ENCODE peak calls at places on chromosomes 6 and 20, in eight cellular contexts. One of them, this sample, is unnamed. For H3K36me3, the result is how much of the 10 kb centered on the place peaks cover.

GRCh38 chr6:161076211-161076677 is 84.7 kb downstream of the MAP3K4 start:
- DNase-seq in ovary: no peak
- DNase-seq in suprapubic skin: no peak
- DNase-seq in body of pancreas: peak
- DNase-seq in heart left ventricle: no peak
- DNase-seq in HepG2: no peak
- DNase-seq in K562: no peak
- DNase-seq in adrenal gland: no peak
- DNase-seq in this sample: no peak

GRCh38 chr6:21327326-21328140 is 266.0 kb upstream of the SOX4 start:
- DNase-seq in ovary: no peak
- DNase-seq in suprapubic skin: no peak
- DNase-seq in body of pancreas: no peak
- DNase-seq in heart left ventricle: no peak
- DNase-seq in HepG2: no peak
- DNase-seq in K562: no peak
- DNase-seq in adrenal gland: no peak
- DNase-seq in this sample: no peak

GRCh38 chr6:126067080-126067479 is 80.7 kb downstream of the TRMT11 start:
- DNase-seq in ovary: no peak
- DNase-seq in suprapubic skin: no peak
- DNase-seq in body of pancreas: no peak
- DNase-seq in heart left ventricle: no peak
- DNase-seq in HepG2: no peak
- DNase-seq in K562: no peak
- DNase-seq in adrenal gland: no peak
- DNase-seq in this sample: no peak

GRCh38 chr20:58690851-58691250 is 1.7 kb upstream of the NPEPL1 start:
- DNase-seq in ovary: peak
- DNase-seq in suprapubic skin: no peak
- DNase-seq in body of pancreas: peak
- DNase-seq in heart left ventricle: peak
- DNase-seq in HepG2: no peak
- DNase-seq in K562: no peak
- DNase-seq in adrenal gland: no peak
- DNase-seq in this sample: no peak

GRCh38 chr6:143323729-143324465 is 126.6 kb downstream of the ADAT2 start:
- DNase-seq in ovary: no peak
- DNase-seq in suprapubic skin: no peak
- DNase-seq in body of pancreas: no peak
- DNase-seq in heart left ventricle: no peak
- DNase-seq in HepG2: no peak
- DNase-seq in K562: no peak
- DNase-seq in adrenal gland: no peak
- DNase-seq in this sample: no peak

GRCh38 chr6:35562060-35562459 is 49.4 kb upstream of the TULP1 start:
- DNase-seq in ovary: no peak
- DNase-seq in suprapubic skin: no peak
- DNase-seq in body of pancreas: no peak
- DNase-seq in heart left ventricle: peak
- DNase-seq in HepG2: no peak
- DNase-seq in K562: no peak
- DNase-seq in adrenal gland: no peak
- DNase-seq in this sample: no peak

GRCh38 chr6:13445005-13445743 is 42.2 kb downstream of the GFOD1 start:
- DNase-seq in ovary: peak
- DNase-seq in suprapubic skin: peak
- DNase-seq in body of pancreas: peak
- DNase-seq in heart left ventricle: peak
- DNase-seq in HepG2: no peak
- DNase-seq in K562: no peak
- DNase-seq in adrenal gland: peak
- DNase-seq in this sample: peak

GRCh38 chr6:122238861-122239260 is 160.6 kb upstream of the HSF2 start:
- DNase-seq in ovary: no peak
- DNase-seq in suprapubic skin: no peak
- DNase-seq in body of pancreas: no peak
- DNase-seq in heart left ventricle: no peak
- DNase-seq in HepG2: no peak
- DNase-seq in K562: no peak
- DNase-seq in adrenal gland: no peak
- DNase-seq in this sample: no peak

GRCh38 chr6:34146801-34147592 is 1.1 kb upstream of the GRM4 start:
- DNase-seq in ovary: no peak
- DNase-seq in suprapubic skin: no peak
- DNase-seq in body of pancreas: no peak
- DNase-seq in heart left ventricle: no peak
- DNase-seq in HepG2: no peak
- DNase-seq in K562: no peak
- DNase-seq in adrenal gland: no peak
- DNase-seq in this sample: peak

GRCh38 chr6:168699631-168700315 is 258.8 kb downstream of the SMOC2 start:
- DNase-seq in ovary: peak
- DNase-seq in suprapubic skin: no peak
- DNase-seq in body of pancreas: no peak
- DNase-seq in heart left ventricle: peak
- DNase-seq in HepG2: no peak
- DNase-seq in K562: no peak
- DNase-seq in adrenal gland: no peak
- DNase-seq in this sample: no peak

GRCh38 chr6:111738156-111738555 is 132.5 kb upstream of the TRAF3IP2 start:
- DNase-seq in ovary: no peak
- DNase-seq in suprapubic skin: no peak
- DNase-seq in body of pancreas: no peak
- DNase-seq in heart left ventricle: no peak
- DNase-seq in HepG2: no peak
- DNase-seq in K562: no peak
- DNase-seq in adrenal gland: no peak
- DNase-seq in this sample: no peak

GRCh38 chr6:36039113-36039512 is 11.5 kb downstream of the MAPK14 start:
- DNase-seq in ovary: no peak
- DNase-seq in suprapubic skin: no peak
- DNase-seq in body of pancreas: no peak
- DNase-seq in heart left ventricle: no peak
- DNase-seq in HepG2: peak
- DNase-seq in K562: no peak
- DNase-seq in adrenal gland: no peak
- DNase-seq in this sample: no peak

GRCh38 chr20:23235173-23236027 is 115.2 kb upstream of the NXT1 start:
- DNase-seq in ovary: peak
- DNase-seq in suprapubic skin: no peak
- DNase-seq in body of pancreas: peak
- DNase-seq in heart left ventricle: peak
- DNase-seq in HepG2: peak
- DNase-seq in K562: peak
- DNase-seq in adrenal gland: peak
- DNase-seq in this sample: peak

GRCh38 chr6:156988276-156989158 is 211.3 kb downstream of the ARID1B start:
- DNase-seq in ovary: no peak
- DNase-seq in suprapubic skin: no peak
- DNase-seq in body of pancreas: no peak
- DNase-seq in heart left ventricle: no peak
- DNase-seq in HepG2: peak
- DNase-seq in K562: peak
- DNase-seq in adrenal gland: no peak
- DNase-seq in this sample: no peak

GRCh38 chr20:43198607-43199006 is 8.9 kb upstream of the PTPRT start:
- DNase-seq in ovary: no peak
- DNase-seq in suprapubic skin: no peak
- DNase-seq in body of pancreas: no peak
- DNase-seq in heart left ventricle: no peak
- DNase-seq in HepG2: no peak
- DNase-seq in K562: no peak
- DNase-seq in adrenal gland: no peak
- DNase-seq in this sample: no peak

GRCh38 chr6:161010418-161010817 is 18.8 kb downstream of the MAP3K4 start:
- DNase-seq in ovary: no peak
- DNase-seq in suprapubic skin: no peak
- DNase-seq in body of pancreas: no peak
- DNase-seq in heart left ventricle: no peak
- DNase-seq in HepG2: no peak
- DNase-seq in K562: no peak
- DNase-seq in adrenal gland: no peak
- DNase-seq in this sample: no peak

GRCh38 chr6:144460224-144461095 is 175.3 kb downstream of the UTRN start:
- DNase-seq in ovary: no peak
- DNase-seq in suprapubic skin: no peak
- DNase-seq in body of pancreas: no peak
- DNase-seq in heart left ventricle: no peak
- DNase-seq in HepG2: peak
- DNase-seq in K562: no peak
- DNase-seq in adrenal gland: no peak
- DNase-seq in this sample: no peak

GRCh38 chr6:35498407-35499045 is 1.6 kb upstream of the TEAD3 start:
- DNase-seq in ovary: peak
- DNase-seq in suprapubic skin: no peak
- DNase-seq in body of pancreas: no peak
- DNase-seq in heart left ventricle: no peak
- DNase-seq in HepG2: no peak
- DNase-seq in K562: peak
- DNase-seq in adrenal gland: no peak
- DNase-seq in this sample: no peak

GRCh38 chr6:163391983-163392382 is 22.5 kb upstream of the QKI start:
- DNase-seq in ovary: no peak
- DNase-seq in suprapubic skin: no peak
- DNase-seq in body of pancreas: no peak
- DNase-seq in heart left ventricle: no peak
- DNase-seq in HepG2: no peak
- DNase-seq in K562: no peak
- DNase-seq in adrenal gland: no peak
- DNase-seq in this sample: no peak

GRCh38 chr6:6495851-6496250 is 92.7 kb upstream of the LY86 start:
- DNase-seq in ovary: no peak
- DNase-seq in suprapubic skin: no peak
- DNase-seq in body of pancreas: no peak
- DNase-seq in heart left ventricle: no peak
- DNase-seq in HepG2: no peak
- DNase-seq in K562: no peak
- DNase-seq in adrenal gland: no peak
- DNase-seq in this sample: no peak

GRCh38 chr20:38260378-38261053 is at the start of gene KIAA1755:
- DNase-seq in ovary: peak
- DNase-seq in suprapubic skin: peak
- DNase-seq in body of pancreas: no peak
- DNase-seq in heart left ventricle: peak
- DNase-seq in HepG2: peak
- DNase-seq in K562: peak
- DNase-seq in adrenal gland: no peak
- DNase-seq in this sample: no peak

GRCh38 chr6:51678274-51678673 is 409.1 kb downstream of the PKHD1 start:
- DNase-seq in ovary: no peak
- DNase-seq in suprapubic skin: no peak
- DNase-seq in body of pancreas: no peak
- DNase-seq in heart left ventricle: no peak
- DNase-seq in HepG2: no peak
- DNase-seq in K562: no peak
- DNase-seq in adrenal gland: no peak
- DNase-seq in this sample: no peak

GRCh38 chr20:48359692-48360337 is 468.0 kb downstream of the PREX1 start:
- DNase-seq in ovary: no peak
- DNase-seq in suprapubic skin: no peak
- DNase-seq in body of pancreas: no peak
- DNase-seq in heart left ventricle: no peak
- DNase-seq in HepG2: peak
- DNase-seq in K562: peak
- DNase-seq in adrenal gland: no peak
- DNase-seq in this sample: peak

GRCh38 chr6:79544939-79545450 is 7.8 kb upstream of the LCA5 start:
- DNase-seq in ovary: peak
- DNase-seq in suprapubic skin: peak
- DNase-seq in body of pancreas: peak
- DNase-seq in heart left ventricle: peak
- DNase-seq in HepG2: peak
- DNase-seq in K562: peak
- DNase-seq in adrenal gland: peak
- DNase-seq in this sample: no peak

GRCh38 chr20:36523341-36523740 is 18.0 kb upstream of the MYL9 start:
- DNase-seq in ovary: no peak
- DNase-seq in suprapubic skin: no peak
- DNase-seq in body of pancreas: no peak
- DNase-seq in heart left ventricle: no peak
- DNase-seq in HepG2: no peak
- DNase-seq in K562: no peak
- DNase-seq in adrenal gland: no peak
- DNase-seq in this sample: no peak
- H3K36me3 ChIP-seq in ovary: under half
- H3K36me3 ChIP-seq in suprapubic skin: half or more
- H3K36me3 ChIP-seq in body of pancreas: under half
- H3K36me3 ChIP-seq in heart left ventricle: half or more
- H3K36me3 ChIP-seq in HepG2: half or more
- H3K36me3 ChIP-seq in K562: under half
- H3K36me3 ChIP-seq in adrenal gland: under half
- H3K36me3 ChIP-seq in this sample: half or more

GRCh38 chr6:25286891-25287290 is 7.7 kb downstream of the CARMIL1 start:
- DNase-seq in ovary: no peak
- DNase-seq in suprapubic skin: no peak
- DNase-seq in body of pancreas: no peak
- DNase-seq in heart left ventricle: no peak
- DNase-seq in HepG2: no peak
- DNase-seq in K562: no peak
- DNase-seq in adrenal gland: no peak
- DNase-seq in this sample: no peak
- H3K4me3 ChIP-seq in ovary: no peak
- H3K4me3 ChIP-seq in suprapubic skin: no peak
- H3K4me3 ChIP-seq in body of pancreas: no peak
- H3K4me3 ChIP-seq in heart left ventricle: no peak
- H3K4me3 ChIP-seq in HepG2: no peak
- H3K4me3 ChIP-seq in K562: no peak
- H3K4me3 ChIP-seq in adrenal gland: no peak
- H3K4me3 ChIP-seq in this sample: no peak

GRCh38 chr20:34708621-34709043 is 4.5 kb downstream of the TP53INP2 start:
- DNase-seq in ovary: peak
- DNase-seq in suprapubic skin: no peak
- DNase-seq in body of pancreas: peak
- DNase-seq in heart left ventricle: peak
- DNase-seq in HepG2: no peak
- DNase-seq in K562: peak
- DNase-seq in adrenal gland: peak
- DNase-seq in this sample: peak
- TF ChIP-seq POLR2A in ovary: no peak
- TF ChIP-seq POLR2A in suprapubic skin: no peak
- TF ChIP-seq POLR2A in body of pancreas: no peak
- TF ChIP-seq POLR2A in heart left ventricle: no peak
- TF ChIP-seq POLR2A in HepG2: no peak
- TF ChIP-seq POLR2A in K562: no peak
- TF ChIP-seq POLR2A in adrenal gland: no peak
- TF ChIP-seq POLR2A in this sample: no peak

DNA sequence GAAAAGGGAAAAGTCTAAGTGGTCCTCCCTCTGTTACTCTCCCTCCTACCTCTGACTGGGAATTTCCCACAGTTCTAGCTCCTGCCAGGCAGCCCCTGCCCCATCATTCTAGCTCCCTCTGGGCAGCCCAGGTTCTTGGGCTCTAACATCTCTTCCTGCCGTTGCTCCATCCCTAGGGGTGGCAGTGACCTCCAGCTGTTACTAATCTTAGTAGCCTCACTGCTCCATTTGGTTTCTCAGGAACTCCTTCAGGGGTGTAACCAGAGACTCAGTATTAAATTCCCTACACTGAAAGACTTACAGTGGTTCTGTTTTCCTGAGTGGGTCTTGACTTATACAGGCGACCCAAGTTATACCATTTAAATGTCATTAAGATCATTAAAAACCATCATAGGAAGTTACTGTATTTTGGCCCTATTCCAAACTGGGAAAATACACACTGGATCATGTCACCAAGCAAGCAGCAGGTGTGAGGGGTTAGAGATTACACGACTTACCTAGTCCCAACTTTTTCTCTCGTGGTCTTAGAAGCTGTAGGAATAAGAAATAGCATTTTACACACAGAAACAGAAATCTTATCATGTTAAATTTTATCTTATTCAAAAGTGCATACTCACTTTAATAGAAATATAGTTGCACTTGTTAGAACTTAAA is 10.1 kb downstream of the DPM1 start:
- DNase-seq in ovary: no peak
- DNase-seq in suprapubic skin: no peak
- DNase-seq in body of pancreas: no peak
- DNase-seq in heart left ventricle: no peak
- DNase-seq in HepG2: no peak
- DNase-seq in K562: no peak
- DNase-seq in adrenal gland: no peak
- DNase-seq in this sample: no peak
- H3K36me3 ChIP-seq in ovary: under half
- H3K36me3 ChIP-seq in suprapubic skin: half or more
- H3K36me3 ChIP-seq in body of pancreas: under half
- H3K36me3 ChIP-seq in heart left ventricle: half or more
- H3K36me3 ChIP-seq in HepG2: half or more
- H3K36me3 ChIP-seq in K562: half or more
- H3K36me3 ChIP-seq in adrenal gland: under half
- H3K36me3 ChIP-seq in this sample: half or more

This sample was measured in spleen.